ENCODE peak calls at places on chromosomes 11 and 22, in four cellular contexts. B is left cardiac atrium; H is lung microvascular endothelial cell; U is activated naive CD8-positive, alpha-beta T cell treated with anti-CD3 and anti-CD28 coated beads for 36 hours. X is an unnamed sample.

GRCh38 chr11:60992842-60993409 is 21.4 kb downstream of the CD6 start:
- DNase-seq in B (no peak), H (no peak), U (no peak), X (no peak)

GRCh38 chr11:61747389-61748285 is 4.8 kb upstream of the MYRF start:
- DNase-seq in B (peak; percentile 87), H (peak; percentile 70), U (peak; percentile 50), X (peak; percentile 72)

GRCh38 chr22:35549338-35549737 is 8.7 kb downstream of the RASD2 start:
- DNase-seq in B (peak; percentile 58), H (no peak), U (no peak), X (no peak)

GRCh38 chr11:119523801-119524200 is 100.8 kb upstream of the THY1 start:
- DNase-seq in B (no peak), H (no peak), U (no peak), X (no peak)

GRCh38 chr11:95788921-95789505 is 569 bp downstream of the FAM76B start:
- DNase-seq in B (no peak), H (peak; percentile 56), U (peak; percentile 26), X (no peak)

GRCh38 chr11:122893131-122893530 is 10.6 kb downstream of the JHY start:
- DNase-seq in B (no peak), H (no peak), U (no peak), X (no peak)

GRCh38 chr11:73171762-73172161 is 29.6 kb upstream of the FCHSD2 start:
- DNase-seq in B (no peak), H (peak; percentile 34), U (no peak), X (no peak)

GRCh38 chr11:35553831-35554230 is 28.4 kb upstream of the PAMR1 start:
- DNase-seq in B (no peak), H (peak; percentile 17), U (no peak), X (no peak)

GRCh38 chr11:112805658-112806057 is 155.6 kb upstream of the NCAM1 start:
- DNase-seq in B (no peak), H (no peak), U (no peak), X (no peak)

GRCh38 chr11:119805663-119806062 is 76.7 kb upstream of the NECTIN1 start:
- DNase-seq in B (no peak), H (no peak), U (no peak), X (no peak)

GRCh38 chr11:102495161-102496042 is 35.1 kb downstream of the MMP7 start:
- DNase-seq in B (no peak), H (peak; percentile 89), U (no peak), X (no peak)

GRCh38 chr11:128669491-128669890 is 24.4 kb upstream of the FLI1 start:
- DNase-seq in B (no peak), H (peak; percentile 48), U (no peak), X (no peak)

GRCh38 chr11:24903555-24903954 is 406.7 kb downstream of the LUZP2 start:
- DNase-seq in B (no peak), H (no peak), U (no peak), X (no peak)

GRCh38 chr11:64721359-64721699 is 1.7 kb downstream of the NRXN2 start:
- DNase-seq in B (no peak), H (no peak), U (no peak), X (no peak)

GRCh38 chr11:96331556-96332168 is 11.3 kb downstream of the MAML2 start:
- DNase-seq in B (no peak), H (no peak), U (no peak), X (no peak)

GRCh38 chr11:105573091-105573490 is 36.8 kb upstream of the GRIA4 start:
- DNase-seq in B (no peak), H (no peak), U (no peak), X (no peak)

GRCh38 chr11:1390603-1391164 is 950 bp downstream of the BRSK2 start:
- DNase-seq in B (peak; percentile 37), H (peak; percentile 14), U (no peak), X (no peak)

GRCh38 chr11:128776088-128776433 is 82.2 kb downstream of the FLI1 start:
- DNase-seq in B (no peak), H (no peak), U (peak; percentile 13), X (peak; percentile 43)

GRCh38 chr11:115087791-115088190 is 409.5 kb downstream of the NXPE2 start:
- DNase-seq in B (no peak), H (no peak), U (no peak), X (no peak)

X was measured in activated T-cell treated with anti-CD3 and anti-CD28 coated beads, Interleukin-2, amount 50 U/mL, for 48 hours.